ENCODE peak calls at places on chromosome 13, in eight cellular contexts. W, K, S, M, U, F, V and D are unnamed samples.

GRCh38 chr13:74794147-74794546 is 659.9 kb upstream of the KLF12 start:
- DNase-seq in W (no peak), K (no peak), S (no peak), M (no peak), U (no peak), F (no peak), V (no peak), D (no peak)

GRCh38 chr13:102128216-102128800 is 273.5 kb downstream of the FGF14 start:
- DNase-seq in W (peak), K (no peak), S (no peak), M (peak), U (no peak), F (no peak), V (no peak), D (no peak)

GRCh38 chr13:112708560-112709240 is 18.9 kb downstream of the ATP11A start:
- DNase-seq in W (no peak), K (no peak), S (peak), M (no peak), U (no peak), F (no peak), V (no peak), D (peak)

GRCh38 chr13:43285891-43286602 is 262.7 kb downstream of the DNAJC15 start:
- DNase-seq in W (peak), K (no peak), S (no peak), M (no peak), U (no peak), F (no peak), V (peak), D (no peak)

GRCh38 chr13:87684850-87685735 is 13.9 kb downstream of the SLITRK5 start:
- DNase-seq in W (peak), K (no peak), S (no peak), M (no peak), U (no peak), F (no peak), V (no peak), D (no peak)

GRCh38 chr13:30924726-30925125 is 7.7 kb upstream of the TEX26 start:
- DNase-seq in W (no peak), K (no peak), S (no peak), M (no peak), U (no peak), F (no peak), V (no peak), D (no peak)

GRCh38 chr13:24085662-24086061 is 74.9 kb upstream of the SPATA13 start:
- DNase-seq in W (no peak), K (no peak), S (no peak), M (no peak), U (no peak), F (no peak), V (no peak), D (no peak)

GRCh38 chr13:89750371-89750770 is 1597.1 kb upstream of the MIR17HG start:
- DNase-seq in W (peak), K (no peak), S (no peak), M (no peak), U (no peak), F (no peak), V (no peak), D (no peak)

GRCh38 chr13:112869202-112870061 is 99.6 kb upstream of the MCF2L start:
- DNase-seq in W (peak), K (no peak), S (no peak), M (no peak), U (no peak), F (no peak), V (no peak), D (peak)

GRCh38 chr13:62473190-62473943 is 1057.7 kb upstream of the PCDH20 start:
- DNase-seq in W (no peak), K (no peak), S (no peak), M (no peak), U (no peak), F (no peak), V (no peak), D (no peak)

GRCh38 chr13:34863360-34864135 is 78.5 kb upstream of the NBEA start:
- DNase-seq in W (peak), K (no peak), S (no peak), M (peak), U (no peak), F (no peak), V (no peak), D (no peak)

GRCh38 chr13:114164681-114165429 is 14.2 kb upstream of the CFAP97D2 start:
- DNase-seq in W (no peak), K (no peak), S (no peak), M (no peak), U (no peak), F (no peak), V (no peak), D (no peak)

DNA sequence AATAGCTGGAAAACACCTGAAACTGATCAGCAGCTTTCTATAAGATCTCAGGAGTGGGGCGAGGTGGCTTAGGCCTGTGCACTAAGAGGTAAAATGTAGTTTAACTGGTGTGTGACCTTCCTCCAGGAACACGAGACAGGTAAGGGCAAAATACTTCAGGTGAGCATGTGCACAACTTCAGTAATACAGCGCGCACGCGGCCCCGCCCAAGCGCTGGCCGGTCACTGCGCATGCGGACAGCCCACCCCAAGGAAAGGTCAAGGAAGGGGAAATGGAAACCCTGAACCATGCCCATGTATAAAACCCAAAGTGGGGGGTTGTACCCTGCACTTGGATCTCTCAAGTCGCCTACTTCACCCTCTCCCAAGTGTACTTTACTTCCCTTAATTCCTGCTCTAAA is 49.4 kb upstream of the ARHGEF7 start:
- DNase-seq in W (no peak), K (no peak), S (no peak), M (no peak), U (no peak), F (no peak), V (no peak), D (no peak)
- H3K4me3 ChIP-seq in W (no peak), K (no peak), S (no peak), M (no peak), U (no peak), F (no peak), V (no peak), D (no peak)

DNA sequence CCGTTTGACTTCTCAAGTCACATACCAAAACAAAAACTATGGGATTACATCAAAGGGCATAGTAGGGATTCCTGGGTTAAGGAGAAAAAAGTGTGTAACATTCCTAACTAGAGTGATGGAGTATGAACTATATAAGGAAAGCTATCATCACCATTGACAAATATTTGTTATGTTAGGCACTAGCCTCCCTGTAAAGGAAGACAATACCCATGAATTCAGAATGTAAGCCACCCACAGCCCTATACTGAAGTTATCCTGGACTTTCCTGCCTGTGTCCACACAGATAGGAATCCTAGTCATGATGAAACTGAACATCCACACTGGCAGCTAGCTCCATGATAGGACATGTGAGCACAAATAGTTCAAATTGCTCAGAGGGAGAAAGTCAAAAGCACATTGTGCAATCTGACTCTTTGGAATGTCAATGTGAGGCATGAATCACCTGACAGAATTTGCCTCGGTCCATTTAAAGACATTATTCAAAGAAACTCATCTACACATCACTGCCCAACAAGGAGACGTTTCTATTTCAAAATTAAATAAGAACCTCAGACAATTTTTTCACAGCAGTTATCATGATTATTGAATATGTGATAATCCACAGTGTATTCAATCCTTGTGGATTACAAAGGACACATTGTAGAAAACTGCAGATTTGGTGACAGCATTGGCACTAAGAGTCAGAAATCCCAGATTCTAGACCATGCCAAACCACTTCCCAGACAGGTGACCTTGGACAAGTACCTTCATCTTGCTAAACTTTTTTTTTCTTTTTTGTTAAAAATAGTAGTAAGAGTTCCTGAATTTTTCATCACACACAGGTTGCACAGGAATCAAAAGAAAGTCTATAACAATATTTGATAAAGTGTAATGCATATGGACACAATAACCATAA is 529.3 kb downstream of the IRS2 start:
- DNase-seq in W (peak), K (peak), S (no peak), M (peak), U (no peak), F (no peak), V (no peak), D (no peak)
- TF ChIP-seq CTCF in W (no peak), K (no peak), S (no peak), M (no peak), U (no peak), F (no peak), V (no peak), D (no peak)

DNA sequence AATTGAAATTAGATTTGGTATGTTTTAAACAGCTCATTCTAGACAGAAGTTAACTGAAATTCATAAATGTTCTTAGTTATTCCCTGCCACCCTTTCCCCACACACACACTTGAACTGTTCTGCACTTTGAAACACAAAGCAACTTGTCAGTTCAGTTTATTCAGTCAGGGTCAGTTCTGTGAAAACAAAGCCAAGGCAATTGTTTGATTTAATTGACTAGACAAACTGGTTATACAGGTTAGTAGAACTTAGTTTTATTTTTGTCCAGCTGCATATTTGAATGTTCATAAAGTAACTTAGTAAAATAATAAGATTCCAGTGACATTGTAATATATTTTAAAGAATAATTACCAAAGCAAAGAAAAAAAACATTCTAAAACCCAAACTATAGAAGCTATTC is 98.3 kb upstream of the KLF5 start:
- DNase-seq in W (no peak), K (no peak), S (no peak), M (peak), U (no peak), F (no peak), V (no peak), D (no peak)
- H3K4me3 ChIP-seq in W (no peak), K (no peak), S (no peak), M (no peak), U (no peak), F (no peak), V (no peak), D (no peak)

DNA sequence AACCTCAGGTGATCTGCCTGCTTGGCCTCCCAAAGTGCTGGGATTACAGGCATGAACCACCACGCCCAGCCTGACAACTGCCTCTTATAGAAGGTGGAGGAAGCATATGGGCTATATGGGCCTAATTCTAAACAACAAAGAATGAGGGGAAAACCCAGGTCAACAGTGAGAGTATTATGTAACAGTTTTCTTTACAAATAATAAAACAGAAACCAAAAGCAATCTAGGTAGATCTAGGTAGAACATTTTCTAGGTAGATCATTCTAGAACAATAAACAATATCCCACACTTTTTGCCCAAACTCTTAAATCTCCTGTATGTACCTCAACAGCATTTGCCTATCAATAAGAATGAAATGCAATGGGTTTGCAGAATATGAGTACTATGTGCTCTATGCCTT is 267.4 kb downstream of the ABCC4 start:
- DNase-seq in W (no peak), K (no peak), S (no peak), M (no peak), U (no peak), F (no peak), V (no peak), D (no peak)
- TF ChIP-seq CTCF in W (no peak), K (no peak), S (no peak), M (no peak), U (no peak), F (no peak), V (no peak), D (no peak)

DNA sequence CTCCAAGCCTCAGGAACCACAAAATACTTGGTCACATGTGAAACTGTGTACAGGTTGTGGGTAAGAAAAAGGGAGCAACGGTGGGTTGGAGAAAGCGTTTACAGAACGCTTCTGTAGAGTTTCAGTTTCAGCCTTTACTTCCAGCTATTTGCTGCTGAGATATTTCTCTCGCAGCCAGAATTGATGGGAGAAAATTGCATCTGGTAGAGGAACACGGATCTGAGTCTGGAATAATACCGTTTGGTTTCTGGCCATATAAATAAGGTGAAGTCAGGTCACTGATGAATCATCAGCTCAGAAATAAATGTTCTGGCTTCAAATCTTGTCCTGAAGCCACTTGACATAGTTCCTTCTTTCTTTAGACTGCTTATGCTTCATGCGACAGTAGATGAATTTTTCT is 20.3 kb upstream of the RFC3 start:
- DNase-seq in W (peak), K (no peak), S (no peak), M (peak), U (no peak), F (no peak), V (no peak), D (no peak)
- H3K4me3 ChIP-seq in W (no peak), K (no peak), S (peak), M (no peak), U (no peak), F (peak), V (no peak), D (peak)

GRCh38 chr13:27203186-27203585 is 31.6 kb upstream of the USP12 start:
- DNase-seq in W (no peak), K (no peak), S (no peak), M (no peak), U (no peak), F (no peak), V (no peak), D (no peak)

GRCh38 chr13:27201661-27202060 is 30.1 kb upstream of the USP12 start:
- DNase-seq in W (peak), K (no peak), S (no peak), M (no peak), U (no peak), F (no peak), V (no peak), D (no peak)

GRCh38 chr13:27199691-27200090 is 28.1 kb upstream of the USP12 start:
- DNase-seq in W (no peak), K (no peak), S (no peak), M (no peak), U (no peak), F (no peak), V (no peak), D (no peak)

GRCh38 chr13:27200413-27201066 is 28.9 kb upstream of the USP12 start:
- DNase-seq in W (no peak), K (no peak), S (no peak), M (no peak), U (no peak), F (no peak), V (no peak), D (no peak)

GRCh38 chr13:27203854-27204253 is 32.2 kb upstream of the USP12 start:
- DNase-seq in W (peak), K (no peak), S (no peak), M (peak), U (no peak), F (no peak), V (no peak), D (no peak)
- TF ChIP-seq CTCF in W (no peak), K (peak), S (no peak), M (peak), U (peak), F (peak), V (no peak), D (peak)

GRCh38 chr13:98303858-98304257 is 126.8 kb upstream of the RNF113B start:
- DNase-seq in W (no peak), K (no peak), S (no peak), M (no peak), U (no peak), F (no peak), V (no peak), D (no peak)

GRCh38 chr13:98299954-98300350 is 122.9 kb upstream of the RNF113B start:
- DNase-seq in W (peak), K (no peak), S (no peak), M (no peak), U (no peak), F (no peak), V (no peak), D (no peak)

GRCh38 chr13:98300956-98301641 is 124.0 kb upstream of the RNF113B start:
- DNase-seq in W (peak), K (no peak), S (no peak), M (peak), U (no peak), F (no peak), V (no peak), D (no peak)

GRCh38 chr13:98299243-98299953 is 122.3 kb upstream of the RNF113B start:
- DNase-seq in W (peak), K (no peak), S (no peak), M (no peak), U (no peak), F (no peak), V (no peak), D (no peak)

GRCh38 chr13:98301721-98302120 is 124.7 kb upstream of the RNF113B start:
- DNase-seq in W (peak), K (no peak), S (no peak), M (no peak), U (no peak), F (no peak), V (no peak), D (no peak)
- H3K4me3 ChIP-seq in W (peak), K (no peak), S (no peak), M (no peak), U (no peak), F (no peak), V (no peak), D (no peak)